ENCODE peak calls at places on chromosome 7, in four cellular contexts. T is NCI-H82; R is activated gamma-delta T cell treated with anti-CD3 and anti-CD28 coated beads, Interleukin-2, amount 50 U/mL, for 16 hours; X is stimulated activated CD4-positive, alpha-beta T cell treated with anti-CD3 and anti-CD28 coated beads, Interleukin-15, amount 100 ng/mL, for 1 hour. F is an unnamed sample.

GRCh38 chr7:106744507-106745180 is 83.7 kb upstream of the CCDC71L start:
- DNase-seq in T (no peak), R (no peak), X (no peak), F (no peak)

GRCh38 chr7:16422917-16423316 is 1.6 kb upstream of the CRPPA start:
- DNase-seq in T (peak), R (no peak), X (no peak), F (no peak)

GRCh38 chr7:45881759-45882464 is 6.4 kb upstream of the IGFBP1 start:
- DNase-seq in T (no peak), R (no peak), X (no peak), F (no peak)

GRCh38 chr7:158655507-158655906 is 49.1 kb downstream of the NCAPG2 start:
- DNase-seq in T (no peak), R (no peak), X (no peak), F (no peak)

GRCh38 chr7:6536899-6537298 is 14.4 kb downstream of the GRID2IP start:
- DNase-seq in T (peak), R (no peak), X (no peak), F (no peak)

GRCh38 chr7:22578048-22578770 is 78.2 kb upstream of the STEAP1B start:
- DNase-seq in T (no peak), R (no peak), X (no peak), F (no peak)

GRCh38 chr7:139345042-139345441 is 3.9 kb downstream of the FMC1 start:
- DNase-seq in T (no peak), R (no peak), X (no peak), F (no peak)

GRCh38 chr7:41916450-41916927 is 213.6 kb upstream of the INHBA start:
- DNase-seq in T (no peak), R (no peak), X (no peak), F (no peak)

GRCh38 chr7:38585551-38585950 is 45.6 kb downstream of the AMPH start:
- DNase-seq in T (no peak), R (no peak), X (no peak), F (no peak)

GRCh38 chr7:117123311-117123926 is 170.1 kb downstream of the ST7 start:
- DNase-seq in T (no peak), R (no peak), X (no peak), F (no peak)

GRCh38 chr7:18940577-18941134 is 176.8 kb downstream of the TWIST1 start:
- DNase-seq in T (peak), R (no peak), X (no peak), F (no peak)

GRCh38 chr7:7979556-7979955 is 11.0 kb downstream of the GLCCI1 start:
- DNase-seq in T (no peak), R (no peak), X (no peak), F (no peak)

GRCh38 chr7:32890010-32890552 is 1.5 kb downstream of the KBTBD2 start:
- DNase-seq in T (peak), R (no peak), X (no peak), F (no peak)

GRCh38 chr7:96285579-96285978 is 36.3 kb downstream of the SLC25A13 start:
- DNase-seq in T (no peak), R (no peak), X (no peak), F (no peak)

GRCh38 chr7:104267701-104268368 is 60.0 kb upstream of the ORC5 start:
- DNase-seq in T (peak), R (no peak), X (no peak), F (no peak)

GRCh38 chr7:108686494-108686893 is 116.8 kb downstream of the DNAJB9 start:
- DNase-seq in T (no peak), R (no peak), X (no peak), F (no peak)

GRCh38 chr7:8363407-8364015 is 69.9 kb upstream of the NXPH1 start:
- DNase-seq in T (no peak), R (no peak), X (no peak), F (no peak)

GRCh38 chr7:4057289-4057616 is 624.8 kb upstream of the FOXK1 start:
- DNase-seq in T (no peak), R (no peak), X (no peak), F (no peak)

GRCh38 chr7:148135997-148136396 is 454.6 kb upstream of the C7orf33 start:
- DNase-seq in T (no peak), R (no peak), X (no peak), F (no peak)

GRCh38 chr7:23062452-23062851 is 43.1 kb upstream of the KLHL7 start:
- DNase-seq in T (no peak), R (no peak), X (no peak), F (no peak)

GRCh38 chr7:17298840-17299476 is 506 bp downstream of the AHR start:
- DNase-seq in T (peak), R (peak), X (peak), F (no peak)

GRCh38 chr7:43692582-43693373 is 36.5 kb downstream of the COA1 start:
- DNase-seq in T (peak), R (no peak), X (no peak), F (no peak)

GRCh38 chr7:4242706-4243105 is 439.4 kb upstream of the FOXK1 start:
- DNase-seq in T (no peak), R (no peak), X (no peak), F (no peak)

GRCh38 chr7:27102578-27103442 is at the start of gene HOXA2:
- DNase-seq in T (peak), R (no peak), X (no peak), F (no peak)

GRCh38 chr7:127186686-127187085 is 66.1 kb downstream of the GRM8 start:
- DNase-seq in T (no peak), R (no peak), X (no peak), F (no peak)

GRCh38 chr7:107993879-107994278 is 9.1 kb downstream of the LAMB1 start:
- DNase-seq in T (no peak), R (no peak), X (no peak), F (no peak)

GRCh38 chr7:128381161-128381821 is 19.8 kb upstream of the PRRT4 start:
- DNase-seq in T (peak), R (no peak), X (no peak), F (no peak)

GRCh38 chr7:87479951-87480350 is 4.5 kb upstream of the ABCB4 start:
- DNase-seq in T (no peak), R (no peak), X (no peak), F (no peak)

GRCh38 chr7:74334026-74334425 is 44.8 kb downstream of the CLIP2 start:
- DNase-seq in T (no peak), R (no peak), X (no peak), F (no peak)